ENCODE peak calls at places on chromosomes 1 and 21, in eight cellular contexts. One of them, this sample, is unnamed.

GRCh38 chr1:921011-921837 is 2.5 kb upstream of the SAMD11 start:
- DNase-seq in HCT116: peak; percentile 59
- DNase-seq in neural progenitor cell: peak; percentile 93
- DNase-seq in cardiac muscle cell: peak; percentile 93
- DNase-seq in AG04449: no peak
- DNase-seq in GM12864: peak; percentile 12
- DNase-seq in fibroblast of lung: peak; percentile 79
- DNase-seq in hepatocyte: peak; percentile 92
- DNase-seq in this sample: no peak

GRCh38 chr1:20093940-20094391 is 24.0 kb downstream of the PLA2G5 start:
- DNase-seq in HCT116: no peak
- DNase-seq in neural progenitor cell: no peak
- DNase-seq in cardiac muscle cell: no peak
- DNase-seq in AG04449: no peak
- DNase-seq in GM12864: no peak
- DNase-seq in fibroblast of lung: no peak
- DNase-seq in hepatocyte: no peak
- DNase-seq in this sample: no peak

GRCh38 chr21:14356771-14357170 is 26.2 kb downstream of the HSPA13 start:
- DNase-seq in HCT116: no peak
- DNase-seq in neural progenitor cell: no peak
- DNase-seq in cardiac muscle cell: no peak
- DNase-seq in AG04449: no peak
- DNase-seq in GM12864: no peak
- DNase-seq in fibroblast of lung: no peak
- DNase-seq in hepatocyte: no peak
- DNase-seq in this sample: no peak

GRCh38 chr1:158016651-158017335 is 23.3 kb downstream of the KIRREL1 start:
- DNase-seq in HCT116: no peak
- DNase-seq in neural progenitor cell: peak; percentile 69
- DNase-seq in cardiac muscle cell: no peak
- DNase-seq in AG04449: no peak
- DNase-seq in GM12864: no peak
- DNase-seq in fibroblast of lung: no peak
- DNase-seq in hepatocyte: no peak
- DNase-seq in this sample: no peak

GRCh38 chr1:2031546-2032540 is 12.7 kb downstream of the GABRD start:
- DNase-seq in HCT116: no peak
- DNase-seq in neural progenitor cell: no peak
- DNase-seq in cardiac muscle cell: no peak
- DNase-seq in AG04449: no peak
- DNase-seq in GM12864: no peak
- DNase-seq in fibroblast of lung: no peak
- DNase-seq in hepatocyte: no peak
- DNase-seq in this sample: no peak

GRCh38 chr1:231153726-231154125 is 8.1 kb upstream of the TRIM67 start:
- DNase-seq in HCT116: no peak
- DNase-seq in neural progenitor cell: no peak
- DNase-seq in cardiac muscle cell: no peak
- DNase-seq in AG04449: no peak
- DNase-seq in GM12864: no peak
- DNase-seq in fibroblast of lung: no peak
- DNase-seq in hepatocyte: no peak
- DNase-seq in this sample: no peak

GRCh38 chr1:54297596-54298283 is 97.8 kb downstream of the MRPL37 start:
- DNase-seq in HCT116: no peak
- DNase-seq in neural progenitor cell: peak; percentile 91
- DNase-seq in cardiac muscle cell: no peak
- DNase-seq in AG04449: no peak
- DNase-seq in GM12864: no peak
- DNase-seq in fibroblast of lung: no peak
- DNase-seq in hepatocyte: no peak
- DNase-seq in this sample: no peak

GRCh38 chr1:206507395-206508129 is at the start of gene RASSF5:
- DNase-seq in HCT116: no peak
- DNase-seq in neural progenitor cell: peak; percentile 81
- DNase-seq in cardiac muscle cell: peak; percentile 84
- DNase-seq in AG04449: no peak
- DNase-seq in GM12864: no peak
- DNase-seq in fibroblast of lung: peak; percentile 64
- DNase-seq in hepatocyte: peak; percentile 51
- DNase-seq in this sample: peak; percentile 90

GRCh38 chr1:25503551-25504426 is 39.6 kb upstream of the LDLRAP1 start:
- DNase-seq in HCT116: peak; percentile 39
- DNase-seq in neural progenitor cell: peak; percentile 71
- DNase-seq in cardiac muscle cell: peak; percentile 62
- DNase-seq in AG04449: no peak
- DNase-seq in GM12864: peak; percentile 10
- DNase-seq in fibroblast of lung: peak; percentile 9
- DNase-seq in hepatocyte: peak; percentile 61
- DNase-seq in this sample: no peak

GRCh38 chr1:174988986-174989385 is 10.8 kb upstream of the CACYBP start:
- DNase-seq in HCT116: no peak
- DNase-seq in neural progenitor cell: no peak
- DNase-seq in cardiac muscle cell: no peak
- DNase-seq in AG04449: no peak
- DNase-seq in GM12864: no peak
- DNase-seq in fibroblast of lung: no peak
- DNase-seq in hepatocyte: no peak
- DNase-seq in this sample: no peak

GRCh38 chr1:226060976-226061792 is 1.3 kb upstream of the H3-3A start:
- DNase-seq in HCT116: no peak
- DNase-seq in neural progenitor cell: no peak
- DNase-seq in cardiac muscle cell: peak; percentile 20
- DNase-seq in AG04449: no peak
- DNase-seq in GM12864: no peak
- DNase-seq in fibroblast of lung: no peak
- DNase-seq in hepatocyte: no peak
- DNase-seq in this sample: no peak

GRCh38 chr1:226444901-226445300 is 37.0 kb upstream of the PARP1 start:
- DNase-seq in HCT116: no peak
- DNase-seq in neural progenitor cell: no peak
- DNase-seq in cardiac muscle cell: no peak
- DNase-seq in AG04449: no peak
- DNase-seq in GM12864: peak; percentile 93
- DNase-seq in fibroblast of lung: no peak
- DNase-seq in hepatocyte: no peak
- DNase-seq in this sample: peak; percentile 77

GRCh38 chr1:160951443-160952128 is 3.0 kb downstream of the ITLN2 start:
- DNase-seq in HCT116: peak; percentile 27
- DNase-seq in neural progenitor cell: peak; percentile 76
- DNase-seq in cardiac muscle cell: peak; percentile 68
- DNase-seq in AG04449: no peak
- DNase-seq in GM12864: peak; percentile 34
- DNase-seq in fibroblast of lung: peak; percentile 12
- DNase-seq in hepatocyte: peak; percentile 79
- DNase-seq in this sample: peak; percentile 80

GRCh38 chr1:204891860-204892259 is 21.2 kb downstream of the NFASC start:
- DNase-seq in HCT116: no peak
- DNase-seq in neural progenitor cell: no peak
- DNase-seq in cardiac muscle cell: no peak
- DNase-seq in AG04449: no peak
- DNase-seq in GM12864: no peak
- DNase-seq in fibroblast of lung: peak; percentile 69
- DNase-seq in hepatocyte: no peak
- DNase-seq in this sample: no peak

GRCh38 chr21:42202321-42202720 is 16.6 kb upstream of the ABCG1 start:
- DNase-seq in HCT116: no peak
- DNase-seq in neural progenitor cell: no peak
- DNase-seq in cardiac muscle cell: no peak
- DNase-seq in AG04449: no peak
- DNase-seq in GM12864: no peak
- DNase-seq in fibroblast of lung: no peak
- DNase-seq in hepatocyte: no peak
- DNase-seq in this sample: no peak

GRCh38 chr1:19468397-19468956 is 16.9 kb downstream of the CAPZB start:
- DNase-seq in HCT116: no peak
- DNase-seq in neural progenitor cell: no peak
- DNase-seq in cardiac muscle cell: no peak
- DNase-seq in AG04449: no peak
- DNase-seq in GM12864: no peak
- DNase-seq in fibroblast of lung: no peak
- DNase-seq in hepatocyte: peak; percentile 76
- DNase-seq in this sample: no peak

DNA sequence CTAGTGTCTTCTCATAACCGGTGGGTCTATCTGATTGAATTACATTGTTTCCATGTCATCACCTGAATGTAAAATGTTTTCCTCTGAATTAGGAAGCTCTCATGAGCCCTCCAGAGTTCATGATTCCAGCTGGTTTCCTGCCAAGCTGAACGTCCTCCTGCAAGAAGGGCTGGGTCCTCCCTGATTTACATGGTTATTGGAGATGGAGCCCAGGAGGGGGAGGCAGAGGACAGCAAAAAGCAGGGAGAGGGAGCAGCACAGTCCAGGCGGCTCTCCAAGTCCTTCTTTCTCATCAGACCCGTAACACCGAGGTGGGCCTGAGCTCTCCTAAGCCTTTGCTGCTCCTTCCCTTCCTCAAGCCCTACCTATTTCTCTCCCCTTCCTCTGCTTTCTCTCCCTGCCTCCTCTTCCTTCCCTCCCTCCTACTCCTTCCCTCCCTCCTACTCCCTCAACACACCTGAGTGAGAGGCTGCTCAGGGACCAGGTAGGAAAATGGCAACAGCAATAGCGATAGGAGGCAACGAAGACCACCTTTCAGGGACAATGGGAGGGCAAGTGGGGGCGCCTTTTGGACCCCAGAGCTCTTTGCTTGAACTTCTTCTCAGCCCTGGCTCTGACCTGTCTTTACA is 265.9 kb downstream of the PRDM2 start:
- DNase-seq in HCT116: peak; percentile 43
- DNase-seq in neural progenitor cell: peak; percentile 82
- DNase-seq in cardiac muscle cell: peak; percentile 76
- DNase-seq in AG04449: no peak
- DNase-seq in GM12864: no peak
- DNase-seq in fibroblast of lung: peak; percentile 55
- DNase-seq in hepatocyte: peak; percentile 87
- DNase-seq in this sample: peak; percentile 16
- TF ChIP-seq CTCF in HCT116: peak; percentile 55
- TF ChIP-seq CTCF in neural progenitor cell: peak; percentile 76
- TF ChIP-seq CTCF in cardiac muscle cell: peak; percentile 53
- TF ChIP-seq CTCF in AG04449: peak; percentile 50
- TF ChIP-seq CTCF in GM12864: peak; percentile 28
- TF ChIP-seq CTCF in fibroblast of lung: peak; percentile 52
- TF ChIP-seq CTCF in hepatocyte: peak; percentile 79
- TF ChIP-seq CTCF in this sample: peak; percentile 34

DNA sequence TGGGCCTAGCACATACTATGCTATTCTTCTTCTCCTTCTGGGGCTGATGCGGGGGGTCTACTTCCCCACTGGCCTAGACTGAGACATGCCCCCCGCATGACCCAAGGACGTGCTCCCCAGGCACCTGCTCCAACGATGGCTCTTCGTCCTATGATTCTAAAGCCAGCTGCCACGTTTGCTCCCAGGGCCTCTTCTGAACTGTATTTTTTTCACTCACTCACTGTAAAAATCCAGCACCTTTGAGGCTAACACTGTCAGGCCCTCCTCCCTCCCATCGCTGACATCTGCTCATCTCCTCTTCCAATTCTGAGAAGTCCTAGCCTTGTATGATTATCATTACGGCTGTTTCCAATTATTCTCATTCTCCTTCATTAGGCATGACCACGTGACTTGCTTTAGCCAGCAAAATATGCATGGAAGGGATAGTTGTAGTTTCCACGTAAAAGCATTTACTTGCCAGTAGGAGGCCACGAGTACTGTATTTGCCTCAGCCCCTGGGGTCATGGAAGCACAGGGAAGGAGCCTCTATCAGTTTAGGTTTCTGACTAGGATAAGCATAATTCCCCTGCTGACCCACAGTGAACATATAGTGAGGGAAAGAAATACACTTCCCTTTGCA is 19.1 kb upstream of the EDN2 start:
- DNase-seq in HCT116: no peak
- DNase-seq in neural progenitor cell: no peak
- DNase-seq in cardiac muscle cell: no peak
- DNase-seq in AG04449: no peak
- DNase-seq in GM12864: no peak
- DNase-seq in fibroblast of lung: no peak
- DNase-seq in hepatocyte: no peak
- DNase-seq in this sample: no peak
- TF ChIP-seq CTCF in HCT116: no peak
- TF ChIP-seq CTCF in neural progenitor cell: peak; percentile 18
- TF ChIP-seq CTCF in cardiac muscle cell: peak; percentile 4
- TF ChIP-seq CTCF in AG04449: peak; percentile 13
- TF ChIP-seq CTCF in GM12864: no peak
- TF ChIP-seq CTCF in fibroblast of lung: peak; percentile 11
- TF ChIP-seq CTCF in hepatocyte: peak; percentile 14
- TF ChIP-seq CTCF in this sample: no peak

GRCh38 chr1:156931553-156931952 is 11.1 kb downstream of the LRRC71 start:
- DNase-seq in HCT116: no peak
- DNase-seq in neural progenitor cell: no peak
- DNase-seq in cardiac muscle cell: no peak
- DNase-seq in AG04449: no peak
- DNase-seq in GM12864: no peak
- DNase-seq in fibroblast of lung: peak; percentile 34
- DNase-seq in hepatocyte: no peak
- DNase-seq in this sample: no peak
- TF ChIP-seq CTCF in HCT116: no peak
- TF ChIP-seq CTCF in neural progenitor cell: no peak
- TF ChIP-seq CTCF in cardiac muscle cell: no peak
- TF ChIP-seq CTCF in AG04449: no peak
- TF ChIP-seq CTCF in GM12864: no peak
- TF ChIP-seq CTCF in fibroblast of lung: no peak
- TF ChIP-seq CTCF in hepatocyte: no peak
- TF ChIP-seq CTCF in this sample: no peak

GRCh38 chr1:113231866-113232265 is 158.4 kb upstream of the MAGI3 start:
- DNase-seq in HCT116: no peak
- DNase-seq in neural progenitor cell: no peak
- DNase-seq in cardiac muscle cell: no peak
- DNase-seq in AG04449: no peak
- DNase-seq in GM12864: no peak
- DNase-seq in fibroblast of lung: no peak
- DNase-seq in hepatocyte: no peak
- DNase-seq in this sample: no peak

GRCh38 chr1:113223546-113223945 is 150.5 kb downstream of the LRIG2 start:
- DNase-seq in HCT116: no peak
- DNase-seq in neural progenitor cell: no peak
- DNase-seq in cardiac muscle cell: no peak
- DNase-seq in AG04449: no peak
- DNase-seq in GM12864: no peak
- DNase-seq in fibroblast of lung: peak; percentile 21
- DNase-seq in hepatocyte: peak; percentile 51
- DNase-seq in this sample: no peak

GRCh38 chr1:113223040-113223439 is 150.0 kb downstream of the LRIG2 start:
- DNase-seq in HCT116: no peak
- DNase-seq in neural progenitor cell: no peak
- DNase-seq in cardiac muscle cell: no peak
- DNase-seq in AG04449: no peak
- DNase-seq in GM12864: no peak
- DNase-seq in fibroblast of lung: no peak
- DNase-seq in hepatocyte: no peak
- DNase-seq in this sample: no peak

DNA sequence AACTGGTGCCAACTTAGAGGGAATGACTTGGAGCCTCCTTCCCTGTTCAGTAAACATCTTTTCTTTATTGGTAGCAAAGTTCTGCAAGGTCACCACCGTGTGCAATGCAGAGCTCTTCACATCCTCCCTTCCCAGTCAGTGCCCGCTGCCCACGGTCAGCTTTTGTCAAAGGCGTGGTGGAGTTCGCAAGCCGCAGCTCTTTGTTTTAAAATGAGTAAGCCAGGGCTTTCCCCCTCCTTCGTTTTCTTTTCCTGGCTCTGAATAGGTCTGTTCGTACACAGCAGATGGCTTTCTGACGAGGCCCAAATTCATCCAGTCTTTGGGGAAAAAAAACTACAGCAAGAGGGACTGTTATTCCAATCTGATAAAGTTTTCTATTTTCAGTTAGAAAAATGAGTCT is 153.1 kb downstream of the LRIG2 start:
- DNase-seq in HCT116: no peak
- DNase-seq in neural progenitor cell: peak; percentile 25
- DNase-seq in cardiac muscle cell: no peak
- DNase-seq in AG04449: no peak
- DNase-seq in GM12864: peak; percentile 22
- DNase-seq in fibroblast of lung: peak; percentile 77
- DNase-seq in hepatocyte: no peak
- DNase-seq in this sample: peak; percentile 46
- TF ChIP-seq CTCF in HCT116: no peak
- TF ChIP-seq CTCF in neural progenitor cell: no peak
- TF ChIP-seq CTCF in cardiac muscle cell: no peak
- TF ChIP-seq CTCF in AG04449: no peak
- TF ChIP-seq CTCF in GM12864: no peak
- TF ChIP-seq CTCF in fibroblast of lung: no peak
- TF ChIP-seq CTCF in hepatocyte: no peak
- TF ChIP-seq CTCF in this sample: no peak

This sample was measured in GM10248.